ENCODE peak calls at places on chromosomes 4 and X, in ten cellular contexts. N is RCC 7860, H is aorta, G is endothelial cell, J is IMR-90, P is germinal center, L is T-helper 2 cell, M is dermis microvascular lymphatic vessel endothelial cell, O is endothelial cell of umbilical vein, W is B cell. V is an unnamed sample.

GRCh38 chr4:92101609-92102231 is 202.0 kb upstream of the GRID2 start:
- DNase-seq in N (peak), H (no peak), G (no peak), J (peak), P (no peak), L (no peak), M (no peak), O (no peak), W (no peak), V (no peak)

GRCh38 chr4:89610236-89610635 is 226.7 kb downstream of the SNCA start:
- DNase-seq in N (no peak), H (no peak), G (no peak), J (no peak), P (no peak), L (no peak), M (no peak), O (no peak), W (no peak), V (no peak)

GRCh38 chr4:108940086-108941033 is 177.5 kb upstream of the ETNPPL start:
- DNase-seq in N (no peak), H (no peak), G (no peak), J (peak), P (no peak), L (no peak), M (no peak), O (no peak), W (no peak), V (no peak)

GRCh38 chrX:24553016-24553415 is 87.9 kb downstream of the PDK3 start:
- DNase-seq in N (no peak), H (no peak), G (no peak), J (no peak), P (no peak), L (no peak), M (no peak), O (peak), W (no peak), V (no peak)

GRCh38 chr4:112933790-112934189 is 115.7 kb upstream of the ANK2 start:
- DNase-seq in N (no peak), H (no peak), G (no peak), J (no peak), P (no peak), L (no peak), M (no peak), O (no peak), W (no peak), V (no peak)

GRCh38 chr4:184831153-184831552 is 5.4 kb upstream of the ACSL1 start:
- DNase-seq in N (no peak), H (no peak), G (no peak), J (no peak), P (no peak), L (no peak), M (no peak), O (no peak), W (no peak), V (no peak)

GRCh38 chrX:7145454-7145853 is 2.1 kb upstream of the STS start:
- DNase-seq in N (no peak), H (no peak), G (no peak), J (peak), P (no peak), L (no peak), M (no peak), O (peak), W (no peak), V (no peak)

GRCh38 chrX:119206203-119206602 is 29.9 kb upstream of the PGRMC1 start:
- DNase-seq in N (no peak), H (no peak), G (no peak), J (no peak), P (no peak), L (no peak), M (no peak), O (no peak), W (no peak), V (no peak)

GRCh38 chr4:163380703-163381102 is 37.0 kb downstream of the NPY5R start:
- DNase-seq in N (no peak), H (no peak), G (no peak), J (no peak), P (no peak), L (no peak), M (no peak), O (no peak), W (no peak), V (no peak)

GRCh38 chr4:83771113-83771705 is 235.3 kb downstream of the GPAT3 start:
- DNase-seq in N (peak), H (no peak), G (peak), J (peak), P (peak), L (no peak), M (no peak), O (peak), W (no peak), V (no peak)

GRCh38 chr4:121195649-121196048 is 31.5 kb upstream of the TNIP3 start:
- DNase-seq in N (no peak), H (no peak), G (no peak), J (no peak), P (no peak), L (no peak), M (no peak), O (no peak), W (no peak), V (no peak)

GRCh38 chr4:185730387-185730786 is 81.6 kb downstream of the SORBS2 start:
- DNase-seq in N (peak), H (no peak), G (peak), J (no peak), P (no peak), L (no peak), M (no peak), O (no peak), W (no peak), V (no peak)

GRCh38 chrX:123525131-123525725 is 207.6 kb downstream of the THOC2 start:
- DNase-seq in N (no peak), H (no peak), G (no peak), J (no peak), P (no peak), L (no peak), M (no peak), O (no peak), W (no peak), V (no peak)

GRCh38 chr4:1044469-1045192 is 33.2 kb downstream of the FGFRL1 start:
- DNase-seq in N (no peak), H (peak), G (no peak), J (no peak), P (no peak), L (no peak), M (no peak), O (no peak), W (peak), V (peak)

GRCh38 chr4:151197258-151197657 is 79.7 kb upstream of the PRSS48 start:
- DNase-seq in N (no peak), H (no peak), G (no peak), J (no peak), P (no peak), L (no peak), M (no peak), O (no peak), W (no peak), V (no peak)

GRCh38 chrX:9926002-9926401 is 41.2 kb upstream of the CLDN34 start:
- DNase-seq in N (no peak), H (no peak), G (no peak), J (no peak), P (no peak), L (no peak), M (no peak), O (no peak), W (no peak), V (no peak)

GRCh38 chr4:2413821-2414610 is 4.4 kb downstream of the ZFYVE28 start:
- DNase-seq in N (no peak), H (peak), G (no peak), J (no peak), P (no peak), L (no peak), M (no peak), O (peak), W (no peak), V (no peak)

GRCh38 chrX:23822397-23822796 is 39.4 kb downstream of the SAT1 start:
- DNase-seq in N (no peak), H (no peak), G (no peak), J (peak), P (no peak), L (no peak), M (no peak), O (no peak), W (no peak), V (no peak)

GRCh38 chr4:186137193-186137792 is 32.8 kb downstream of the FAM149A start:
- DNase-seq in N (no peak), H (no peak), G (no peak), J (peak), P (no peak), L (no peak), M (peak), O (peak), W (no peak), V (no peak)

GRCh38 chr4:23234018-23234417 is 541.3 kb downstream of the GBA3 start:
- DNase-seq in N (no peak), H (no peak), G (no peak), J (no peak), P (no peak), L (no peak), M (no peak), O (no peak), W (no peak), V (no peak)

GRCh38 chr4:10123227-10124101 is 6.9 kb upstream of the WDR1 start:
- DNase-seq in N (peak), H (no peak), G (peak), J (peak), P (no peak), L (no peak), M (peak), O (peak), W (no peak), V (no peak)

GRCh38 chrX:134734343-134735001 is 76.2 kb upstream of the PLAC1 start:
- DNase-seq in N (no peak), H (no peak), G (no peak), J (peak), P (no peak), L (no peak), M (no peak), O (peak), W (no peak), V (no peak)

GRCh38 chr4:88623097-88623496 is 30.8 kb downstream of the HERC3 start:
- DNase-seq in N (peak), H (no peak), G (no peak), J (peak), P (no peak), L (no peak), M (no peak), O (no peak), W (no peak), V (no peak)

GRCh38 chrX:23248187-23248586 is 86.5 kb upstream of the PTCHD1 start:
- DNase-seq in N (no peak), H (no peak), G (no peak), J (no peak), P (no peak), L (no peak), M (no peak), O (no peak), W (no peak), V (no peak)

V was measured in sciatic nerve.